ENCODE peak calls at places on chromosomes 12 and 14, in nine cellular contexts. S is lower leg skin, P is choroid plexus epithelial cell, L is fibroblast of lung, Y is A549, Z is HFF-Myc, V is WERI-Rb-1, K is Caco-2, N is mammary epithelial cell. J is an unnamed sample.

GRCh38 chr12:14384783-14385638 is 19.5 kb downstream of the ATF7IP start:
- DNase-seq in S (no peak), K (peak; percentile 89), L (peak; percentile 97), V (peak; percentile 30), Z (peak; percentile 90), P (peak; percentile 98), N (peak; percentile 92), Y (peak; percentile 91), J (peak; percentile 56)

GRCh38 chr12:57735952-57736742 is 2.4 kb downstream of the AGAP2 start:
- DNase-seq in Y (peak; percentile 67), K (no peak), S (no peak), Z (no peak), V (peak; percentile 79), L (no peak), P (peak; percentile 45), N (peak; percentile 37), J (no peak)

GRCh38 chr12:57127710-57128518 is at the start of gene LRP1:
- DNase-seq in Y (peak; percentile 88), V (peak; percentile 84), Z (no peak), S (peak; percentile 96), P (peak; percentile 86), N (peak; percentile 88), L (peak; percentile 89), K (peak; percentile 82), J (peak; percentile 67)

GRCh38 chr12:52235001-52235760 is 2.1 kb downstream of the KRT7 start:
- DNase-seq in P (no peak), K (no peak), V (no peak), N (no peak), S (peak; percentile 84), Z (no peak), L (no peak), Y (peak; percentile 32), J (no peak)

GRCh38 chr12:54984602-54985376 is at the start of gene TESPA1:
- DNase-seq in Z (no peak), S (peak; percentile 91), N (no peak), P (no peak), V (no peak), L (no peak), Y (no peak), K (no peak), J (no peak)

GRCh38 chr12:57049047-57049446 is 882 bp downstream of the MYO1A start:
- DNase-seq in Z (no peak), K (no peak), Y (no peak), S (no peak), V (no peak), L (no peak), P (no peak), N (no peak), J (no peak)

GRCh38 chr12:46678441-46678840 is 147.4 kb downstream of the SLC38A4 start:
- DNase-seq in Z (no peak), S (no peak), Y (no peak), N (peak; percentile 87), V (no peak), L (no peak), P (no peak), K (no peak), J (no peak)

GRCh38 chr12:65695077-65695865 is 129.0 kb upstream of the HMGA2 start:
- DNase-seq in N (peak; percentile 98), Z (peak; percentile 72), P (peak; percentile 98), V (no peak), K (no peak), L (peak; percentile 96), S (no peak), Y (peak; percentile 90), J (no peak)

GRCh38 chr12:4302881-4303280 is 18.1 kb upstream of the TIGAR start:
- DNase-seq in K (peak; percentile 33), Z (no peak), V (no peak), S (no peak), N (no peak), Y (no peak), L (no peak), P (no peak), J (no peak)

GRCh38 chr12:4303750-4304149 is 17.3 kb upstream of the TIGAR start:
- DNase-seq in S (no peak), N (no peak), P (no peak), Z (no peak), L (no peak), V (peak; percentile 18), K (peak; percentile 13), Y (no peak), J (no peak)

GRCh38 chr12:4312251-4312650 is 8.8 kb upstream of the TIGAR start:
- DNase-seq in P (no peak), K (no peak), Y (no peak), S (no peak), V (no peak), Z (no peak), L (no peak), N (no peak), J (no peak)

GRCh38 chr12:4308334-4308960 is 12.6 kb upstream of the TIGAR start:
- DNase-seq in K (peak; percentile 85), S (no peak), N (no peak), Z (no peak), Y (no peak), P (no peak), L (no peak), V (peak; percentile 86), J (no peak)

DNA sequence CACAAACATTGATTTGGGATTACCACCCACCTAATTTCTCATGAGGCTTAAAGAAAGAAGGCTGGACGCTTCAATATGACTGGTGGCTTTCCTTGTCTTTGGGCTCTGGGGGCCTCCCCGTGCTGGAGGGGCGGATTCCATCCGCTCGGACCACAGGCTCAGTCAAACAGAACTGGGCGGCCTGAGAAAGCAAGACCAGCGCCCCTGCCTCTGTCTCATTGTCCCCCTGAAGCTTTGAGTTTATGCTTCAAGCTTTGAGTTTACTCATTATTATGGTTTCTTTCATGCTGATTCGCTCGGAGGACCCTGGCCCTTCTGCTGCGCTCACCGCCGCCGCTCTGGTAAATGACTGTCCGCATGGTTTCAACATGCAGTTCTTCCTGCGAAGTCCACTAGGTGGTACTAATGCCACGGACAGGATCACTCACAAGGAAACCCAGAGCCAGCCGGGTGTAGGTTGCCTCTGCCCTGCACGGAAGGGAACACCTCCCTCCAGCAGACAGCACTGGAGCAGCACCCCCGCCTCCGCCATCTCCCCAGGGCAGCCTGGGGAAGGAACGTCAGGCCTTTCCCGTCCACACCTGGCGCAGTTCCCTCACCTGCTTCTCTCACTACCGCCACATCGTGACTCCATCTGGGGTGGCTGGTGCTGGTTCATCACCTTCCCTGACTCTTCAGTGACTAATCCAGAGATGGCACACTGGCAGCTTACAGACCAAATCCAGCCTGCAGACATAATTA is 13.2 kb upstream of the TIGAR start:
- DNase-seq in Y (peak; percentile 87), N (peak; percentile 98), S (peak; percentile 87), K (peak; percentile 97), P (peak; percentile 89), Z (peak; percentile 57), L (peak; percentile 82), V (peak; percentile 98), J (peak; percentile 72)
- TF ChIP-seq CTCF in Y (peak; percentile 72), N (peak; percentile 76), S (no peak), K (peak; percentile 92), P (peak; percentile 84), Z (peak; percentile 67), L (peak; percentile 67), V (peak; percentile 78), J (peak; percentile 89)

GRCh38 chr12:107929436-107929835 is 154.9 kb downstream of the ASCL4 start:
- DNase-seq in S (no peak), P (peak; percentile 34), K (no peak), Z (peak; percentile 12), N (peak; percentile 30), V (peak; percentile 35), L (peak; percentile 4), Y (peak; percentile 80), J (no peak)
- TF ChIP-seq CTCF in S (no peak), P (peak; percentile 16), K (peak; percentile 21), Z (peak; percentile 5), N (peak; percentile 53), V (peak; percentile 69), L (peak; percentile 9), Y (peak; percentile 41), J (peak; percentile 31)

GRCh38 chr12:123075591-123076171 is 75.2 kb downstream of the PITPNM2 start:
- DNase-seq in Y (no peak), L (no peak), N (no peak), Z (no peak), V (peak; percentile 75), K (no peak), S (no peak), P (peak; percentile 27), J (no peak)
- TF ChIP-seq CTCF in Y (no peak), L (no peak), N (no peak), Z (no peak), V (peak; percentile 40), K (no peak), S (no peak), P (peak; percentile 18), J (no peak)

GRCh38 chr14:87002831-87003230 is 990.2 kb downstream of the GALC start:
- DNase-seq in P (no peak), V (no peak), N (no peak), L (peak; percentile 27), S (no peak), Y (no peak), Z (no peak), K (no peak), J (no peak)
- TF ChIP-seq CTCF in P (no peak), V (no peak), N (peak; percentile 33), L (no peak), S (no peak), Y (no peak), Z (no peak), K (no peak), J (no peak)

DNA sequence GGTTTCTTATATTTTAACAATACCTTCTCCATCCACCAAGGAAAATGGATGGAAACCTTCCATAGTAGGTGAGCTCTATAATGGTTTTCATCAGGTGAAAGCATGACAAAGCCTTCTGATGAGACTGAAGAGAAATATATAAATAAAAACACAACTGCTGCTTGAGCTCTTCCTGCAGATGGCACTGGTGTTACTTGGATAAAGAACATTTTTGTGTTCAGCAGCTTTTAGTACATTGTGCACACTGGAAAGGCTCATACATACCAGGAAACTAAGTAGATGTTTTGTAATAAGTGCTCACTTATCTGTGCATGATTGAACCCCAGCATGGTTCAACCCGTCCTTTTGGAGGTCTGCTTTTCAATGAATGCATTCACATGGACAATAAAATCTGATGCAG is 357.3 kb upstream of the MIS18BP1 start:
- DNase-seq in V (peak; percentile 12), Z (peak; percentile 6), S (no peak), Y (peak; percentile 1), K (no peak), N (peak; percentile 33), L (peak; percentile 1), P (peak; percentile 39), J (no peak)
- TF ChIP-seq CTCF in V (peak; percentile 47), Z (peak; percentile 10), S (no peak), Y (no peak), K (no peak), N (peak; percentile 64), L (peak; percentile 21), P (peak; percentile 46), J (peak; percentile 46)

J was measured in progenitor cell of endocrine pancreas.